ENCODE peak calls at places on chromosomes 16 and 17, in six cellular contexts. One of them, this sample, is unnamed. For H3K4me1 and H3K27me3, the result is how much of the 10 kb centered on the place peaks cover.

GRCh38 chr17:14510136-14510535 is 209.3 kb downstream of the HS3ST3B1 start:
- DNase-seq in aorta: no peak
- DNase-seq in mesendoderm: peak
- DNase-seq in mesenchymal stem cell: no peak
- DNase-seq in sigmoid colon: no peak
- DNase-seq in gastrocnemius medialis: no peak
- DNase-seq in this sample: no peak

GRCh38 chr17:53896047-53896446 is 73.3 kb downstream of the KIF2B start:
- DNase-seq in aorta: no peak
- DNase-seq in mesendoderm: peak
- DNase-seq in mesenchymal stem cell: no peak
- DNase-seq in sigmoid colon: no peak
- DNase-seq in gastrocnemius medialis: no peak
- DNase-seq in this sample: no peak

GRCh38 chr17:69567130-69567529 is 152.6 kb downstream of the MAP2K6 start:
- DNase-seq in aorta: no peak
- DNase-seq in mesendoderm: peak
- DNase-seq in mesenchymal stem cell: peak
- DNase-seq in sigmoid colon: no peak
- DNase-seq in gastrocnemius medialis: no peak
- DNase-seq in this sample: no peak

GRCh38 chr16:55248494-55248893 is 75.5 kb upstream of the IRX6 start:
- DNase-seq in aorta: no peak
- DNase-seq in mesendoderm: peak
- DNase-seq in mesenchymal stem cell: no peak
- DNase-seq in sigmoid colon: no peak
- DNase-seq in gastrocnemius medialis: no peak
- DNase-seq in this sample: peak

GRCh38 chr17:31413871-31414589 is 22.6 kb downstream of the RAB11FIP4 start:
- DNase-seq in aorta: peak
- DNase-seq in mesendoderm: no peak
- DNase-seq in mesenchymal stem cell: peak
- DNase-seq in sigmoid colon: peak
- DNase-seq in gastrocnemius medialis: no peak
- DNase-seq in this sample: no peak

GRCh38 chr16:35909351-35909954 is 2450.0 kb downstream of the TP53TG3F start:
- DNase-seq in aorta: no peak
- DNase-seq in mesendoderm: no peak
- DNase-seq in mesenchymal stem cell: no peak
- DNase-seq in sigmoid colon: no peak
- DNase-seq in gastrocnemius medialis: no peak
- DNase-seq in this sample: no peak

GRCh38 chr16:7303014-7303676 is 29.5 kb upstream of the RBFOX1 start:
- DNase-seq in aorta: no peak
- DNase-seq in mesendoderm: peak
- DNase-seq in mesenchymal stem cell: no peak
- DNase-seq in sigmoid colon: no peak
- DNase-seq in gastrocnemius medialis: no peak
- DNase-seq in this sample: no peak

GRCh38 chr16:46972971-46973456 is 460 bp downstream of the DNAJA2 start:
- DNase-seq in aorta: peak
- DNase-seq in mesendoderm: peak
- DNase-seq in mesenchymal stem cell: peak
- DNase-seq in sigmoid colon: peak
- DNase-seq in gastrocnemius medialis: peak
- DNase-seq in this sample: peak

GRCh38 chr16:30357085-30357714 is 2.1 kb upstream of the CD2BP2 start:
- DNase-seq in aorta: no peak
- DNase-seq in mesendoderm: no peak
- DNase-seq in mesenchymal stem cell: no peak
- DNase-seq in sigmoid colon: no peak
- DNase-seq in gastrocnemius medialis: no peak
- DNase-seq in this sample: no peak

GRCh38 chr17:68544111-68544510 is 31.9 kb downstream of the PRKAR1A start:
- DNase-seq in aorta: no peak
- DNase-seq in mesendoderm: no peak
- DNase-seq in mesenchymal stem cell: no peak
- DNase-seq in sigmoid colon: no peak
- DNase-seq in gastrocnemius medialis: no peak
- DNase-seq in this sample: no peak

GRCh38 chr16:86975445-86975844 is 341.7 kb downstream of the C16orf95 start:
- DNase-seq in aorta: peak
- DNase-seq in mesendoderm: peak
- DNase-seq in mesenchymal stem cell: peak
- DNase-seq in sigmoid colon: no peak
- DNase-seq in gastrocnemius medialis: no peak
- DNase-seq in this sample: no peak

GRCh38 chr17:29172589-29172988 is 7.6 kb downstream of the MYO18A start:
- DNase-seq in aorta: no peak
- DNase-seq in mesendoderm: no peak
- DNase-seq in mesenchymal stem cell: no peak
- DNase-seq in sigmoid colon: no peak
- DNase-seq in gastrocnemius medialis: no peak
- DNase-seq in this sample: no peak

GRCh38 chr17:5120036-5120435 is 4.2 kb downstream of the USP6 start:
- DNase-seq in aorta: no peak
- DNase-seq in mesendoderm: no peak
- DNase-seq in mesenchymal stem cell: no peak
- DNase-seq in sigmoid colon: no peak
- DNase-seq in gastrocnemius medialis: no peak
- DNase-seq in this sample: no peak

GRCh38 chr16:9027070-9027799 is 63.5 kb upstream of the USP7 start:
- DNase-seq in aorta: no peak
- DNase-seq in mesendoderm: no peak
- DNase-seq in mesenchymal stem cell: no peak
- DNase-seq in sigmoid colon: no peak
- DNase-seq in gastrocnemius medialis: no peak
- DNase-seq in this sample: no peak

GRCh38 chr16:87076950-87077749 is 240.0 kb downstream of the C16orf95 start:
- DNase-seq in aorta: no peak
- DNase-seq in mesendoderm: peak
- DNase-seq in mesenchymal stem cell: peak
- DNase-seq in sigmoid colon: peak
- DNase-seq in gastrocnemius medialis: peak
- DNase-seq in this sample: peak

GRCh38 chr16:4341250-4341649 is 9.9 kb downstream of the PAM16 start:
- DNase-seq in aorta: no peak
- DNase-seq in mesendoderm: no peak
- DNase-seq in mesenchymal stem cell: no peak
- DNase-seq in sigmoid colon: no peak
- DNase-seq in gastrocnemius medialis: no peak
- DNase-seq in this sample: no peak

GRCh38 chr16:24736758-24737157 is 7.3 kb downstream of the TNRC6A start:
- DNase-seq in aorta: no peak
- DNase-seq in mesendoderm: no peak
- DNase-seq in mesenchymal stem cell: no peak
- DNase-seq in sigmoid colon: no peak
- DNase-seq in gastrocnemius medialis: no peak
- DNase-seq in this sample: no peak

GRCh38 chr17:6969323-6969726 is 26.5 kb upstream of the ALOX12 start:
- DNase-seq in aorta: no peak
- DNase-seq in mesendoderm: no peak
- DNase-seq in mesenchymal stem cell: no peak
- DNase-seq in sigmoid colon: no peak
- DNase-seq in gastrocnemius medialis: no peak
- DNase-seq in this sample: no peak

GRCh38 chr17:35376245-35376644 is 2.8 kb upstream of the SLFN11 start:
- DNase-seq in aorta: no peak
- DNase-seq in mesendoderm: no peak
- DNase-seq in mesenchymal stem cell: no peak
- DNase-seq in sigmoid colon: no peak
- DNase-seq in gastrocnemius medialis: no peak
- DNase-seq in this sample: no peak

GRCh38 chr17:80848449-80849102 is 143.1 kb upstream of the CHMP6 start:
- DNase-seq in aorta: peak
- DNase-seq in mesendoderm: no peak
- DNase-seq in mesenchymal stem cell: no peak
- DNase-seq in sigmoid colon: peak
- DNase-seq in gastrocnemius medialis: peak
- DNase-seq in this sample: no peak

GRCh38 chr16:75063549-75064082 is 53.0 kb downstream of the LDHD start:
- DNase-seq in aorta: no peak
- DNase-seq in mesendoderm: no peak
- DNase-seq in mesenchymal stem cell: no peak
- DNase-seq in sigmoid colon: no peak
- DNase-seq in gastrocnemius medialis: no peak
- DNase-seq in this sample: no peak
- H3K4me1 ChIP-seq in aorta: under half
- H3K4me1 ChIP-seq in mesendoderm: under half
- H3K4me1 ChIP-seq in mesenchymal stem cell: under half
- H3K4me1 ChIP-seq in sigmoid colon: half or more
- H3K4me1 ChIP-seq in gastrocnemius medialis: half or more
- H3K4me1 ChIP-seq in this sample: under half

GRCh38 chr17:39677581-39678339 is 9.5 kb downstream of the PNMT start:
- DNase-seq in aorta: peak
- DNase-seq in mesendoderm: no peak
- DNase-seq in mesenchymal stem cell: no peak
- DNase-seq in sigmoid colon: peak
- DNase-seq in gastrocnemius medialis: peak
- DNase-seq in this sample: no peak
- H3K27me3 ChIP-seq in aorta: under half
- H3K27me3 ChIP-seq in mesendoderm: under half
- H3K27me3 ChIP-seq in mesenchymal stem cell: under half
- H3K27me3 ChIP-seq in sigmoid colon: under half
- H3K27me3 ChIP-seq in gastrocnemius medialis: under half
- H3K27me3 ChIP-seq in this sample: under half

DNA sequence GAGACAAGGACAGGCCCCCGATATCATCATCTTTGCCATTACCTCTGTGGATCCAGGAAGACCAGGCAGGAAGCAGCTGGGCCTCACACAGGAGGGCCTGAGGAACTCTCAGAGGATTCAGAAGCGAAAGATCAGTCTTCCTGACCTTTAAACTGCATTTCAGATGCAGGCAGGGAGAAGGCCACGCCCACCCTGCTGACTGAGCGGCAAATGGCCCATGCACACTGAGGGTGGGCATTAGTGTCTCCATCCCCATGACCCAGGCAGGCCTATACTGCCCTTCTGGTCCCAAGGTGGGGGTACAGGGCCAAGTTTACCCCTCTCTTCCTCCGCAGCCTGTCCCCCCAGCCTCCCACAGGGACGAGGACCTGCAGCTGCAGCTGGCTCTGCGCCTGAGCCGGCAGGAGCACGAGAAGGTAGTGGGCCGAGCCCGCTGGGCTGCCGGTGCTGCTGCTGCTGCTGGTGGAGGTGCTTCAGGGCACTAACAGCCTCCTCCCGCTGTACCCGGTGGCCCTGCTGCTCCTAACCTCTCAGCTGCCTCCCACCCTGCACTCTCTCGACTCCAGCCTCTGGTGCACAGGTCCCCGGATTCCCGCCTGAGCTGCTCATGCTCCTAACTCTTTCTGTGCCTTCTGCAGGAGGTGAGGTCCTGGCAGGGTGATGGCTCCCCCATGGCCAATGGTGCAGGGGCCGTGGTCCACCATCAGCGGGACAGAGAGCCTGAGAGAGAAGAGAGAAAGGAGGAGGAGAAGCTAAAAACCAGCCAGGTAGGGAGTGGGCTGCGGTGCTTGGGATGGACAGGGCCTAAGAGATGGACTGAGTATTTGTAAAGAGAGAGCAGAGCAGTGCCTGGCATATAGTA is 6.2 kb downstream of the EPN3 start:
- DNase-seq in aorta: no peak
- DNase-seq in mesendoderm: no peak
- DNase-seq in mesenchymal stem cell: no peak
- DNase-seq in sigmoid colon: no peak
- DNase-seq in gastrocnemius medialis: no peak
- DNase-seq in this sample: peak
- H3K4me1 ChIP-seq in aorta: under half
- H3K4me1 ChIP-seq in mesendoderm: under half
- H3K4me1 ChIP-seq in mesenchymal stem cell: under half
- H3K4me1 ChIP-seq in sigmoid colon: under half
- H3K4me1 ChIP-seq in gastrocnemius medialis: under half
- H3K4me1 ChIP-seq in this sample: under half

GRCh38 chr17:78529251-78529650 is 47.9 kb downstream of the DNAH17 start:
- DNase-seq in aorta: peak
- DNase-seq in mesendoderm: no peak
- DNase-seq in mesenchymal stem cell: no peak
- DNase-seq in sigmoid colon: no peak
- DNase-seq in gastrocnemius medialis: no peak
- DNase-seq in this sample: no peak
- H3K27me3 ChIP-seq in aorta: under half
- H3K27me3 ChIP-seq in mesendoderm: under half
- H3K27me3 ChIP-seq in mesenchymal stem cell: under half
- H3K27me3 ChIP-seq in sigmoid colon: under half
- H3K27me3 ChIP-seq in gastrocnemius medialis: under half
- H3K27me3 ChIP-seq in this sample: under half

GRCh38 chr17:79839363-79840203 is at the start of gene CBX4:
- DNase-seq in aorta: peak
- DNase-seq in mesendoderm: peak
- DNase-seq in mesenchymal stem cell: peak
- DNase-seq in sigmoid colon: peak
- DNase-seq in gastrocnemius medialis: peak
- DNase-seq in this sample: peak

GRCh38 chr17:79836952-79837887 is 2.0 kb downstream of the CBX4 start:
- DNase-seq in aorta: peak
- DNase-seq in mesendoderm: peak
- DNase-seq in mesenchymal stem cell: peak
- DNase-seq in sigmoid colon: peak
- DNase-seq in gastrocnemius medialis: peak
- DNase-seq in this sample: peak

GRCh38 chr17:79840204-79840988 is 1.2 kb upstream of the CBX4 start:
- DNase-seq in aorta: peak
- DNase-seq in mesendoderm: peak
- DNase-seq in mesenchymal stem cell: peak
- DNase-seq in sigmoid colon: peak
- DNase-seq in gastrocnemius medialis: peak
- DNase-seq in this sample: peak

GRCh38 chr17:79837888-79838540 is 1.2 kb downstream of the CBX4 start:
- DNase-seq in aorta: no peak
- DNase-seq in mesendoderm: no peak
- DNase-seq in mesenchymal stem cell: no peak
- DNase-seq in sigmoid colon: no peak
- DNase-seq in gastrocnemius medialis: no peak
- DNase-seq in this sample: peak

DNA sequence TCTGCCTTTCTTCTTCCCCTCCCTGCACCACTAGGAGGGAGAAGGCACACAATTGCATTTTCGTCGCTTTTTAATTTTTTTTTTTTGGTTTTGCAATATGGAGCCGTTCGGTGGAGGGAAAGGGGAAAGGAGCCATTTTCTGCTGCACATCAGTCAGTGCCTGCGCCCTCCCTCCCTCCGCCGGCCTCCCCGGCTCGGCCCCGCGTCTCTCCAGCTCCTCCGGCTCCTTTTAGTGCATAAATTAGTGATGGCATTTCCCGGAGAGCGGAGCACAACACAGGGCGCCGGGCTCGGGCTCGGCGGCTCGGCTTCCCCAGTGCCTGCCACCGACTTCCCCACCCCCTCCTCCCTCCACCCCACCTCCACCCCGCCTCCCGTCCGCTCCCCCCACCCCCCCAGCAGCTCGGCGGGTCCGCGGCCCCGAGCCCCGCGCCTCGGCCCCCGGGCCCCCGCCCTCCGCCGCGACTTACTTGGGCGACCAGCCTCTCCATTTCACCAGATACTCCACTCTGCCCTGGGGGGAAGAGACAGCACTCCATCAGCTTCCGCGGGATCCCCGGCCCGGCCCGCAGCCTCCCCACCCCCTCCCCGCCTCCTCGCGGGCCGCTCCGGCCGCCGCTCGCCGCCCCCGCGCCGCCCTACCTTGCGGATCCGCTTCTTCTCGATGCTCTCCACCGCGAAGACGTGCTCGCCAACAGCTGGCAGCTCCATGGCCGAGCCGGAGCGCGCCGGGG is 532 bp downstream of the CBX4 start:
- DNase-seq in aorta: peak
- DNase-seq in mesendoderm: peak
- DNase-seq in mesenchymal stem cell: peak
- DNase-seq in sigmoid colon: no peak
- DNase-seq in gastrocnemius medialis: no peak
- DNase-seq in this sample: peak
- H3K4me1 ChIP-seq in aorta: under half
- H3K4me1 ChIP-seq in mesendoderm: under half
- H3K4me1 ChIP-seq in mesenchymal stem cell: half or more
- H3K4me1 ChIP-seq in sigmoid colon: half or more
- H3K4me1 ChIP-seq in gastrocnemius medialis: under half
- H3K4me1 ChIP-seq in this sample: under half